ENCODE peak calls at places on chromosomes 1 and 21, in eight cellular contexts. W, R, Q, M, N, S, A and E are unnamed samples.

GRCh38 chr1:32786856-32787255 is 30.3 kb downstream of the YARS1 start:
- DNase-seq in N (no peak), R (no peak), A (no peak), W (no peak), Q (no peak), M (peak), S (no peak), E (no peak)

GRCh38 chr1:5250336-5250735 is 595.9 kb downstream of the AJAP1 start:
- DNase-seq in N (no peak), W (no peak), R (no peak), S (no peak), Q (no peak), M (no peak), A (no peak), E (no peak)

GRCh38 chr1:195733826-195734225 is 874.4 kb downstream of the KCNT2 start:
- DNase-seq in W (peak), R (no peak), A (no peak), S (no peak), M (no peak), N (no peak), Q (no peak), E (no peak)

GRCh38 chr1:18643154-18644012 is 12.7 kb downstream of the PAX7 start:
- DNase-seq in R (no peak), Q (no peak), S (no peak), M (no peak), N (no peak), W (peak), A (no peak), E (no peak)

GRCh38 chr1:161127649-161128048 is 4.8 kb downstream of the DEDD start:
- DNase-seq in W (no peak), M (no peak), Q (no peak), A (no peak), S (no peak), N (no peak), R (no peak), E (no peak)

GRCh38 chr1:37947364-37947763 is 511 bp upstream of the INPP5B start:
- DNase-seq in W (no peak), N (no peak), M (no peak), A (no peak), Q (no peak), S (no peak), R (no peak), E (no peak)

GRCh38 chr1:109040627-109041613 is 982 bp downstream of the WDR47 start:
- DNase-seq in M (peak), A (peak), S (no peak), Q (peak), W (peak), N (peak), R (no peak), E (no peak)

GRCh38 chr1:37473431-37474050 is 839 bp upstream of the ZC3H12A start:
- DNase-seq in S (no peak), Q (peak), A (no peak), M (peak), W (no peak), R (no peak), N (peak), E (no peak)

GRCh38 chr1:24989082-24989481 is 59.0 kb upstream of the RUNX3 start:
- DNase-seq in N (no peak), R (no peak), Q (no peak), W (no peak), A (no peak), S (no peak), M (no peak), E (no peak)

GRCh38 chr1:14129009-14129408 is 429.0 kb downstream of the PRDM2 start:
- DNase-seq in S (no peak), R (no peak), N (no peak), A (no peak), M (no peak), W (no peak), Q (no peak), E (no peak)

GRCh38 chr1:73644198-73644597 is 553.8 kb downstream of the LRRIQ3 start:
- DNase-seq in A (no peak), M (no peak), Q (no peak), W (no peak), S (no peak), N (no peak), R (no peak), E (no peak)

GRCh38 chr1:54287821-54288220 is 87.9 kb downstream of the MRPL37 start:
- DNase-seq in N (no peak), A (no peak), S (no peak), W (no peak), M (no peak), R (no peak), Q (no peak), E (no peak)

GRCh38 chr1:50279622-50280320 is 143.5 kb downstream of the DMRTA2 start:
- DNase-seq in M (peak), W (peak), S (no peak), Q (no peak), A (no peak), R (no peak), N (no peak), E (no peak)

GRCh38 chr1:172600615-172601014 is 58.3 kb upstream of the FASLG start:
- DNase-seq in S (no peak), W (no peak), Q (no peak), A (no peak), N (no peak), R (no peak), M (no peak), E (no peak)

GRCh38 chr1:3491291-3492246 is 37.1 kb downstream of the ARHGEF16 start:
- DNase-seq in M (peak), Q (peak), R (peak), W (peak), S (peak), A (peak), N (peak), E (peak)

GRCh38 chr1:10082785-10083479 is 50.2 kb downstream of the UBE4B start:
- DNase-seq in M (peak), S (no peak), Q (no peak), A (no peak), R (no peak), W (no peak), N (no peak), E (no peak)

GRCh38 chr1:111193712-111194480 is 6.5 kb downstream of the DENND2D start:
- DNase-seq in N (no peak), S (no peak), R (no peak), M (no peak), W (no peak), A (no peak), Q (no peak), E (no peak)

GRCh38 chr1:35532497-35533226 is 24.5 kb downstream of the KIAA0319L start:
- DNase-seq in W (no peak), S (no peak), N (no peak), R (no peak), A (no peak), Q (no peak), M (peak), E (no peak)

GRCh38 chr1:117581391-117581943 is 24.4 kb upstream of the TENT5C start:
- DNase-seq in N (no peak), M (no peak), R (no peak), Q (no peak), W (no peak), A (no peak), S (no peak), E (no peak)

GRCh38 chr1:55049914-55050278 is 10.5 kb downstream of the PCSK9 start:
- DNase-seq in R (no peak), A (no peak), S (no peak), Q (no peak), W (no peak), M (peak), N (no peak), E (peak)

GRCh38 chr1:32801096-32801713 is 16.0 kb downstream of the YARS1 start:
- DNase-seq in Q (peak), N (no peak), S (no peak), M (no peak), W (no peak), A (no peak), R (no peak), E (no peak)

GRCh38 chr21:41824466-41825207 is 54.5 kb downstream of the PRDM15 start:
- DNase-seq in M (no peak), N (no peak), S (no peak), W (no peak), Q (no peak), A (no peak), R (no peak), E (no peak)

GRCh38 chr1:18199462-18199861 is 91.9 kb downstream of the IGSF21 start:
- DNase-seq in W (peak), S (no peak), M (no peak), A (no peak), Q (no peak), R (no peak), N (peak), E (no peak)

GRCh38 chr1:34460193-34460592 is 283.5 kb downstream of the C1orf94 start:
- DNase-seq in N (peak), R (no peak), W (peak), M (peak), A (no peak), Q (peak), S (no peak), E (no peak)

GRCh38 chr1:180881806-180882509 is 30.7 kb upstream of the KIAA1614 start:
- DNase-seq in A (no peak), Q (no peak), M (peak), S (no peak), W (peak), R (no peak), N (peak), E (no peak)

GRCh38 chr1:41576620-41577019 is 92.1 kb upstream of the EDN2 start:
- DNase-seq in S (no peak), A (no peak), N (no peak), W (no peak), M (peak), R (no peak), Q (no peak), E (no peak)

GRCh38 chr1:227356582-227357228 is 38.4 kb upstream of the CDC42BPA start:
- DNase-seq in S (no peak), A (no peak), Q (no peak), W (no peak), N (no peak), R (no peak), M (peak), E (no peak)

GRCh38 chr21:31874817-31875216 is 2.0 kb downstream of the HUNK start:
- DNase-seq in Q (no peak), S (no peak), M (no peak), W (peak), R (no peak), A (no peak), N (no peak), E (no peak)

GRCh38 chr1:24929091-24929875 is 793 bp downstream of the RUNX3 start:
- DNase-seq in Q (peak), S (no peak), M (no peak), N (no peak), R (no peak), A (no peak), W (peak), E (no peak)